ENCODE peak calls at places on chromosome 12, in ten cellular contexts. One of them, this sample, is unnamed.

GRCh38 chr12:120229071-120229582 is 28.2 kb upstream of the RPLP0 start:
- DNase-seq in HFFc6: no peak
- DNase-seq in WTC11: peak
- DNase-seq in MM.1S: no peak
- DNase-seq in epithelial cell of esophagus: no peak
- DNase-seq in nephron progenitor cell: no peak
- DNase-seq in H1: no peak
- DNase-seq in fibroblast of lung: no peak
- DNase-seq in AG10803: no peak
- DNase-seq in neural crest cell: no peak
- DNase-seq in this sample: no peak

GRCh38 chr12:80472912-80473500 is 29.0 kb downstream of the PTPRQ start:
- DNase-seq in AG10803: peak
- DNase-seq in epithelial cell of esophagus: peak
- DNase-seq in HFFc6: peak
- DNase-seq in neural crest cell: no peak
- DNase-seq in MM.1S: peak
- DNase-seq in fibroblast of lung: peak
- DNase-seq in H1: no peak
- DNase-seq in WTC11: peak
- DNase-seq in nephron progenitor cell: peak
- DNase-seq in this sample: peak

GRCh38 chr12:117236456-117237001 is 46.3 kb upstream of the FBXO21 start:
- DNase-seq in fibroblast of lung: peak
- DNase-seq in AG10803: peak
- DNase-seq in neural crest cell: peak
- DNase-seq in epithelial cell of esophagus: peak
- DNase-seq in nephron progenitor cell: peak
- DNase-seq in HFFc6: peak
- DNase-seq in WTC11: peak
- DNase-seq in H1: peak
- DNase-seq in MM.1S: peak
- DNase-seq in this sample: peak

GRCh38 chr12:82740129-82741000 is 53.7 kb downstream of the TMTC2 start:
- DNase-seq in neural crest cell: no peak
- DNase-seq in nephron progenitor cell: no peak
- DNase-seq in fibroblast of lung: peak
- DNase-seq in epithelial cell of esophagus: peak
- DNase-seq in AG10803: peak
- DNase-seq in HFFc6: peak
- DNase-seq in WTC11: no peak
- DNase-seq in MM.1S: no peak
- DNase-seq in H1: no peak
- DNase-seq in this sample: no peak

GRCh38 chr12:55931780-55932545 is 1.0 kb downstream of the DGKA start:
- DNase-seq in epithelial cell of esophagus: peak
- DNase-seq in WTC11: peak
- DNase-seq in nephron progenitor cell: peak
- DNase-seq in MM.1S: no peak
- DNase-seq in fibroblast of lung: peak
- DNase-seq in H1: peak
- DNase-seq in neural crest cell: peak
- DNase-seq in HFFc6: no peak
- DNase-seq in AG10803: peak
- DNase-seq in this sample: peak

GRCh38 chr12:130932061-130932650 is 21.6 kb upstream of the ADGRD1 start:
- DNase-seq in H1: no peak
- DNase-seq in fibroblast of lung: no peak
- DNase-seq in AG10803: peak
- DNase-seq in epithelial cell of esophagus: no peak
- DNase-seq in MM.1S: no peak
- DNase-seq in nephron progenitor cell: no peak
- DNase-seq in neural crest cell: no peak
- DNase-seq in WTC11: no peak
- DNase-seq in HFFc6: no peak
- DNase-seq in this sample: no peak

GRCh38 chr12:103799504-103800251 is 41.4 kb downstream of the NT5DC3 start:
- DNase-seq in WTC11: no peak
- DNase-seq in AG10803: peak
- DNase-seq in MM.1S: peak
- DNase-seq in fibroblast of lung: peak
- DNase-seq in HFFc6: no peak
- DNase-seq in epithelial cell of esophagus: peak
- DNase-seq in neural crest cell: no peak
- DNase-seq in H1: no peak
- DNase-seq in nephron progenitor cell: no peak
- DNase-seq in this sample: no peak

GRCh38 chr12:121800694-121801600 is 2.9 kb upstream of the SETD1B start:
- DNase-seq in MM.1S: peak
- DNase-seq in AG10803: peak
- DNase-seq in H1: no peak
- DNase-seq in WTC11: peak
- DNase-seq in HFFc6: peak
- DNase-seq in nephron progenitor cell: peak
- DNase-seq in epithelial cell of esophagus: peak
- DNase-seq in neural crest cell: peak
- DNase-seq in fibroblast of lung: peak
- DNase-seq in this sample: peak

GRCh38 chr12:53231859-53232640 is at the start of gene RARG:
- DNase-seq in neural crest cell: no peak
- DNase-seq in fibroblast of lung: peak
- DNase-seq in AG10803: peak
- DNase-seq in HFFc6: peak
- DNase-seq in WTC11: peak
- DNase-seq in H1: peak
- DNase-seq in epithelial cell of esophagus: peak
- DNase-seq in MM.1S: peak
- DNase-seq in nephron progenitor cell: peak
- DNase-seq in this sample: peak

GRCh38 chr12:91178139-91178561 is 4.5 kb downstream of the DCN start:
- DNase-seq in AG10803: peak
- DNase-seq in nephron progenitor cell: no peak
- DNase-seq in fibroblast of lung: peak
- DNase-seq in WTC11: no peak
- DNase-seq in neural crest cell: no peak
- DNase-seq in H1: no peak
- DNase-seq in MM.1S: peak
- DNase-seq in HFFc6: peak
- DNase-seq in epithelial cell of esophagus: peak
- DNase-seq in this sample: no peak

GRCh38 chr12:66514581-66514980 is 164.3 kb downstream of the GRIP1 start:
- DNase-seq in MM.1S: no peak
- DNase-seq in H1: no peak
- DNase-seq in nephron progenitor cell: no peak
- DNase-seq in epithelial cell of esophagus: peak
- DNase-seq in AG10803: peak
- DNase-seq in HFFc6: no peak
- DNase-seq in fibroblast of lung: peak
- DNase-seq in WTC11: no peak
- DNase-seq in neural crest cell: no peak
- DNase-seq in this sample: no peak

GRCh38 chr12:43653917-43654316 is 101.9 kb upstream of the ADAMTS20 start:
- DNase-seq in HFFc6: no peak
- DNase-seq in AG10803: no peak
- DNase-seq in fibroblast of lung: no peak
- DNase-seq in H1: no peak
- DNase-seq in nephron progenitor cell: no peak
- DNase-seq in MM.1S: no peak
- DNase-seq in epithelial cell of esophagus: peak
- DNase-seq in WTC11: no peak
- DNase-seq in neural crest cell: no peak
- DNase-seq in this sample: no peak

GRCh38 chr12:123269395-123269892 is 2.2 kb downstream of the CDK2AP1 start:
- DNase-seq in fibroblast of lung: peak
- DNase-seq in neural crest cell: peak
- DNase-seq in H1: peak
- DNase-seq in WTC11: peak
- DNase-seq in HFFc6: peak
- DNase-seq in MM.1S: no peak
- DNase-seq in AG10803: peak
- DNase-seq in nephron progenitor cell: peak
- DNase-seq in epithelial cell of esophagus: peak
- DNase-seq in this sample: peak
- TF ChIP-seq CTCF in fibroblast of lung: no peak
- TF ChIP-seq CTCF in neural crest cell: no peak
- TF ChIP-seq CTCF in H1: no peak
- TF ChIP-seq CTCF in WTC11: no peak
- TF ChIP-seq CTCF in HFFc6: peak
- TF ChIP-seq CTCF in MM.1S: no peak
- TF ChIP-seq CTCF in AG10803: no peak
- TF ChIP-seq CTCF in nephron progenitor cell: no peak
- TF ChIP-seq CTCF in epithelial cell of esophagus: no peak
- TF ChIP-seq CTCF in this sample: no peak

GRCh38 chr12:95959107-95959506 is 16.0 kb downstream of the AMDHD1 start:
- DNase-seq in H1: no peak
- DNase-seq in fibroblast of lung: peak
- DNase-seq in nephron progenitor cell: no peak
- DNase-seq in WTC11: no peak
- DNase-seq in AG10803: peak
- DNase-seq in neural crest cell: no peak
- DNase-seq in HFFc6: peak
- DNase-seq in MM.1S: peak
- DNase-seq in epithelial cell of esophagus: no peak
- DNase-seq in this sample: no peak
- TF ChIP-seq CTCF in H1: no peak
- TF ChIP-seq CTCF in fibroblast of lung: peak
- TF ChIP-seq CTCF in nephron progenitor cell: no peak
- TF ChIP-seq CTCF in WTC11: no peak
- TF ChIP-seq CTCF in AG10803: no peak
- TF ChIP-seq CTCF in neural crest cell: no peak
- TF ChIP-seq CTCF in HFFc6: peak
- TF ChIP-seq CTCF in MM.1S: peak
- TF ChIP-seq CTCF in epithelial cell of esophagus: no peak
- TF ChIP-seq CTCF in this sample: no peak

DNA sequence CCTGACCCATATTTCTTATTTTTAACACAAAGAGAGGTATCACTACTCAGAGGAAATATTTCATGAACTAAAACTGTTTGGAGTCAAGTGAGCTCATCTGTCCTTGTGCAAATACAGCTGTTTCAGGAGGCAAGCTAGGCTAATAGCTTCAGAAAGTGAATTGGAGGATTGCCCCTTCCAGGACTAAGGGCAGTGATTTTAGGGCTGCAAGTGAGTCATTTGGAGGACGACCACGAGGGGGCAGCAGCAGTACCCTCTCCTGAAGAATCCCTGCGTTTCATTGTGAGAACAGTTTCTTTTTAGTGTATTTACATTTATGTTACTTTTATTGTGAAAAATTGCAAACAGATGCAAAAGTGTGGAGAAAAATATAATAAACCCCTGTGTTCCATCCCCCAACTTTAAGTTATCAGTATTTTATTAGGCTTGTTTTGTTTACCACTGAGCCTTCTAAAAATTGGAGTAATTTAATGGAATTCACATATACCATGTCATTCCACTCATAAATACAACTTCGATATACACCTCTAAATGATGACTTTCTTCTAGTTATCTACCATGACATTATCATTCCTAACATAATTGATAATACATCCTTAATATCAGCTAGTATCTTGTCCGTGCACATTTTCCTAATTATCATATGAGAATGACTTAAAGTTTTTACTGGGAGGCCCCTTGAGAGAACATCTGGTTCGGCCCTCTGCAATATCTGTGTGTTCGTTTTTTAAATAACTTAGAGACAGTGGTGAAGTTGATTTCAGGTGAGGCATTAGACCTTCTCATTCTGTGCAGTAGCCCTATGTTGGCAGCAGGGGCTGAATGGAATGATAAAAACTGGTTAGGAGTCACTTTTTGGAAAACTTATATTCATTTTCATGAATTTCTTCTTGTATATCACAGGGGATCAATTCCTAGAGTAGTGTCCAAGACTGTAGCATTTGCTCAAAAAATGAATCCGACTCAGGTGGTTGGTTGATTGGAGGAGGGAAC is 13.7 kb downstream of the FOXJ2 start:
- DNase-seq in WTC11: peak
- DNase-seq in epithelial cell of esophagus: peak
- DNase-seq in neural crest cell: peak
- DNase-seq in MM.1S: peak
- DNase-seq in nephron progenitor cell: peak
- DNase-seq in fibroblast of lung: peak
- DNase-seq in AG10803: peak
- DNase-seq in H1: peak
- DNase-seq in HFFc6: peak
- DNase-seq in this sample: peak
- TF ChIP-seq CTCF in WTC11: peak
- TF ChIP-seq CTCF in epithelial cell of esophagus: peak
- TF ChIP-seq CTCF in neural crest cell: peak
- TF ChIP-seq CTCF in MM.1S: peak
- TF ChIP-seq CTCF in nephron progenitor cell: peak
- TF ChIP-seq CTCF in fibroblast of lung: peak
- TF ChIP-seq CTCF in AG10803: peak
- TF ChIP-seq CTCF in H1: peak
- TF ChIP-seq CTCF in HFFc6: peak
- TF ChIP-seq CTCF in this sample: peak

GRCh38 chr12:98154850-98155249 is 360.5 kb upstream of the TMPO start:
- DNase-seq in neural crest cell: peak
- DNase-seq in fibroblast of lung: peak
- DNase-seq in H1: no peak
- DNase-seq in nephron progenitor cell: peak
- DNase-seq in WTC11: peak
- DNase-seq in MM.1S: peak
- DNase-seq in AG10803: no peak
- DNase-seq in HFFc6: no peak
- DNase-seq in epithelial cell of esophagus: peak
- DNase-seq in this sample: no peak
- TF ChIP-seq CTCF in neural crest cell: peak
- TF ChIP-seq CTCF in fibroblast of lung: no peak
- TF ChIP-seq CTCF in H1: peak
- TF ChIP-seq CTCF in nephron progenitor cell: peak
- TF ChIP-seq CTCF in WTC11: peak
- TF ChIP-seq CTCF in MM.1S: peak
- TF ChIP-seq CTCF in AG10803: no peak
- TF ChIP-seq CTCF in HFFc6: no peak
- TF ChIP-seq CTCF in epithelial cell of esophagus: peak
- TF ChIP-seq CTCF in this sample: no peak